ENCODE peak calls at places on chromosomes 3 and 15, in seven cellular contexts. N is activated CD8-positive, alpha-beta memory T cell treated with anti-CD3 and anti-CD28 coated beads, Interleukin-2, amount 50 U/mL, for 48 hours; I is right cardiac atrium; J is Kasumi-1; L is NCI-H510A; M is posterior cingulate gyrus; U is activated CD4-positive, alpha-beta T cell treated with anti-CD3 and anti-CD28 coated beads, Interleukin-2, amount 10 ng/mL, durations not matched to agents 7 days and 5 days. P is an unnamed sample.

GRCh38 chr3:24853685-24854341 is 359.2 kb upstream of the THRB start:
- DNase-seq in M (no peak), U (no peak), J (no peak), N (no peak), L (no peak), I (no peak), P (no peak)

GRCh38 chr15:26974120-26974780 is 3.3 kb downstream of the GABRG3 start:
- DNase-seq in L (no peak), I (no peak), U (no peak), M (no peak), N (no peak), J (peak), P (no peak)

GRCh38 chr3:46934067-46934466 is 42.5 kb downstream of the CCDC12 start:
- DNase-seq in U (no peak), L (no peak), J (no peak), N (no peak), M (no peak), I (peak), P (no peak)

GRCh38 chr3:15174953-15175352 is 31.1 kb upstream of the CAPN7 start:
- DNase-seq in I (no peak), M (no peak), U (no peak), L (no peak), J (no peak), N (no peak), P (no peak)

GRCh38 chr3:29065211-29065785 is 215.6 kb upstream of the RBMS3 start:
- DNase-seq in U (no peak), L (peak), I (peak), N (no peak), M (peak), J (no peak), P (peak)

GRCh38 chr3:134001251-134001650 is 28.5 kb downstream of the SLCO2A1 start:
- DNase-seq in J (no peak), U (no peak), N (no peak), I (no peak), M (no peak), L (no peak), P (peak)

GRCh38 chr3:100401674-100402036 is 316 bp downstream of the LNP1 start:
- DNase-seq in I (peak), N (peak), U (peak), L (no peak), J (peak), M (peak), P (peak)

GRCh38 chr3:186171528-186171927 is 62.6 kb upstream of the ETV5 start:
- DNase-seq in N (no peak), J (no peak), L (no peak), I (no peak), U (no peak), M (no peak), P (no peak)

GRCh38 chr3:172111163-172111562 is 71.8 kb downstream of the FNDC3B start:
- DNase-seq in J (no peak), I (no peak), L (no peak), N (no peak), U (no peak), M (no peak), P (no peak)

GRCh38 chr3:110430146-110430545 is 641.5 kb upstream of the NECTIN3 start:
- DNase-seq in L (no peak), N (no peak), I (no peak), M (no peak), U (no peak), J (no peak), P (no peak)

GRCh38 chr3:171178714-171179113 is 152.2 kb upstream of the SLC2A2 start:
- DNase-seq in N (no peak), M (no peak), L (no peak), J (peak), U (no peak), I (no peak), P (no peak)

GRCh38 chr3:191721983-191722382 is 261.0 kb downstream of the PYDC2 start:
- DNase-seq in M (no peak), N (no peak), I (no peak), U (no peak), J (no peak), L (no peak), P (no peak)

GRCh38 chr3:106281231-106281630 is 412.4 kb upstream of the CBLB start:
- DNase-seq in I (no peak), U (no peak), N (no peak), L (no peak), M (no peak), J (no peak), P (no peak)

GRCh38 chr3:33722626-33723370 is 4.7 kb upstream of the CLASP2 start:
- DNase-seq in M (no peak), I (no peak), U (no peak), N (no peak), L (no peak), J (no peak), P (no peak)

GRCh38 chr15:86609275-86609674 is 529.6 kb downstream of the AGBL1 start:
- DNase-seq in J (no peak), L (no peak), M (no peak), I (no peak), U (no peak), N (no peak), P (no peak)

GRCh38 chr3:141410861-141411771 is 42.8 kb downstream of the ZBTB38 start:
- DNase-seq in I (no peak), L (no peak), N (no peak), M (no peak), J (no peak), U (peak), P (no peak)

GRCh38 chr3:105401691-105402149 is 35.0 kb downstream of the ALCAM start:
- DNase-seq in L (no peak), N (no peak), J (no peak), M (no peak), U (no peak), I (no peak), P (no peak)

GRCh38 chr3:157502916-157503620 is at the start of gene VEPH1:
- DNase-seq in M (no peak), N (no peak), L (no peak), U (no peak), J (no peak), I (no peak), P (no peak)

GRCh38 chr15:64991536-64992135 is 1.9 kb upstream of the SPG21 start:
- DNase-seq in U (no peak), N (no peak), I (peak), M (no peak), L (no peak), J (no peak), P (no peak)

GRCh38 chr3:52561028-52561749 is 24.8 kb downstream of the UQCC5 start:
- DNase-seq in U (no peak), I (no peak), L (no peak), J (no peak), M (no peak), N (no peak), P (no peak)

GRCh38 chr15:56869573-56869972 is 48.9 kb upstream of the TCF12 start:
- DNase-seq in N (peak), J (peak), I (peak), U (peak), L (no peak), M (peak), P (no peak)

GRCh38 chr15:25185791-25186190 is 231.0 kb downstream of the SNRPN start:
- DNase-seq in L (no peak), J (no peak), I (peak), M (peak), N (no peak), U (no peak), P (no peak)

GRCh38 chr15:58987036-58987435 is 427 bp upstream of the RNF111 start:
- DNase-seq in U (no peak), L (no peak), I (no peak), M (no peak), N (no peak), J (peak), P (no peak)

GRCh38 chr3:144756704-144757440 is 785.2 kb downstream of the DIPK2A start:
- DNase-seq in M (peak), N (no peak), L (no peak), J (no peak), I (no peak), U (no peak), P (no peak)

GRCh38 chr3:133478624-133479023 is 78.8 kb downstream of the BFSP2 start:
- DNase-seq in L (no peak), U (no peak), M (no peak), N (no peak), I (no peak), J (no peak), P (no peak)

GRCh38 chr3:184727357-184728060 is 15.6 kb upstream of the MAGEF1 start:
- DNase-seq in U (peak), N (peak), L (peak), I (peak), J (peak), M (no peak), P (no peak)

GRCh38 chr3:61924065-61924740 is 362.8 kb downstream of the PTPRG start:
- DNase-seq in N (no peak), I (peak), J (peak), U (no peak), L (no peak), M (no peak), P (no peak)